ENCODE peak calls at places on chromosomes 2 and 18, in five cellular contexts. W, Y, R, I and G are unnamed samples.

GRCh38 chr2:30366199-30366691 is 80.8 kb upstream of the LCLAT1 start:
- DNase-seq in R (no peak), I (no peak), Y (no peak), W (no peak), G (no peak)

GRCh38 chr18:79372991-79373390 is 22.7 kb upstream of the NFATC1 start:
- DNase-seq in R (no peak), W (no peak), I (no peak), Y (no peak), G (no peak)

GRCh38 chr2:127086800-127087737 is 19.9 kb downstream of the BIN1 start:
- DNase-seq in R (no peak), I (peak; percentile 57), Y (no peak), W (peak; percentile 81), G (peak; percentile 69)

GRCh38 chr2:240593026-240593702 is 6.6 kb downstream of the CAPN10 start:
- DNase-seq in Y (no peak), R (no peak), W (no peak), I (no peak), G (no peak)

GRCh38 chr18:3451989-3452749 is 2.2 kb downstream of the TGIF1 start:
- DNase-seq in R (no peak), Y (no peak), I (peak; percentile 80), W (no peak), G (no peak)

GRCh38 chr2:67311536-67311935 is 85.6 kb upstream of the ETAA1 start:
- DNase-seq in Y (no peak), I (no peak), R (no peak), W (no peak), G (no peak)

GRCh38 chr2:98560256-98560771 is 48.0 kb downstream of the COA5 start:
- DNase-seq in R (no peak), W (no peak), Y (no peak), I (peak; percentile 91), G (no peak)

GRCh38 chr2:150483532-150483931 is 3.9 kb downstream of the RND3 start:
- DNase-seq in W (no peak), Y (no peak), R (no peak), I (no peak), G (no peak)

GRCh38 chr2:167596072-167596471 is 651.3 kb downstream of the STK39 start:
- DNase-seq in Y (no peak), R (no peak), W (no peak), I (no peak), G (no peak)

GRCh38 chr2:141555876-141556470 is 574.8 kb downstream of the LRP1B start:
- DNase-seq in W (no peak), R (no peak), Y (no peak), I (no peak), G (no peak)

GRCh38 chr2:33812707-33813106 is 213.6 kb upstream of the FAM98A start:
- DNase-seq in R (no peak), Y (no peak), W (no peak), I (no peak), G (no peak)

GRCh38 chr18:32391126-32391525 is 79.6 kb downstream of the GAREM1 start:
- DNase-seq in Y (no peak), R (no peak), W (no peak), I (no peak), G (no peak)

GRCh38 chr18:54149078-54149697 is 75.3 kb downstream of the MBD2 start:
- DNase-seq in R (peak; percentile 27), I (peak; percentile 38), W (peak; percentile 69), Y (peak; percentile 63), G (no peak)

GRCh38 chr2:229045671-229046070 is 225.4 kb downstream of the PID1 start:
- DNase-seq in W (no peak), I (no peak), R (no peak), Y (no peak), G (no peak)

GRCh38 chr2:120110062-120110362 is 97.1 kb downstream of the EPB41L5 start:
- DNase-seq in R (no peak), W (no peak), I (no peak), Y (no peak), G (no peak)

GRCh38 chr2:85920810-85921545 is 32.2 kb upstream of the ST3GAL5 start:
- DNase-seq in R (no peak), Y (no peak), W (no peak), I (no peak), G (no peak)

GRCh38 chr2:714005-714741 is 37.0 kb upstream of the TMEM18 start:
- DNase-seq in I (peak; percentile 50), W (peak; percentile 86), Y (peak; percentile 46), R (peak; percentile 49), G (peak; percentile 77)

GRCh38 chr2:96548558-96549465 is 12.3 kb downstream of the ARID5A start:
- DNase-seq in I (no peak), R (no peak), Y (no peak), W (no peak), G (no peak)

GRCh38 chr2:96549466-96549785 is 12.9 kb downstream of the ARID5A start:
- DNase-seq in Y (no peak), I (no peak), R (no peak), W (no peak), G (no peak)

GRCh38 chr2:96550787-96551604 is 14.4 kb downstream of the ARID5A start:
- DNase-seq in W (no peak), I (no peak), R (peak; percentile 63), Y (no peak), G (no peak)

GRCh38 chr2:96551605-96552283 is 15.2 kb downstream of the ARID5A start:
- DNase-seq in R (no peak), Y (no peak), I (no peak), W (no peak), G (no peak)

DNA sequence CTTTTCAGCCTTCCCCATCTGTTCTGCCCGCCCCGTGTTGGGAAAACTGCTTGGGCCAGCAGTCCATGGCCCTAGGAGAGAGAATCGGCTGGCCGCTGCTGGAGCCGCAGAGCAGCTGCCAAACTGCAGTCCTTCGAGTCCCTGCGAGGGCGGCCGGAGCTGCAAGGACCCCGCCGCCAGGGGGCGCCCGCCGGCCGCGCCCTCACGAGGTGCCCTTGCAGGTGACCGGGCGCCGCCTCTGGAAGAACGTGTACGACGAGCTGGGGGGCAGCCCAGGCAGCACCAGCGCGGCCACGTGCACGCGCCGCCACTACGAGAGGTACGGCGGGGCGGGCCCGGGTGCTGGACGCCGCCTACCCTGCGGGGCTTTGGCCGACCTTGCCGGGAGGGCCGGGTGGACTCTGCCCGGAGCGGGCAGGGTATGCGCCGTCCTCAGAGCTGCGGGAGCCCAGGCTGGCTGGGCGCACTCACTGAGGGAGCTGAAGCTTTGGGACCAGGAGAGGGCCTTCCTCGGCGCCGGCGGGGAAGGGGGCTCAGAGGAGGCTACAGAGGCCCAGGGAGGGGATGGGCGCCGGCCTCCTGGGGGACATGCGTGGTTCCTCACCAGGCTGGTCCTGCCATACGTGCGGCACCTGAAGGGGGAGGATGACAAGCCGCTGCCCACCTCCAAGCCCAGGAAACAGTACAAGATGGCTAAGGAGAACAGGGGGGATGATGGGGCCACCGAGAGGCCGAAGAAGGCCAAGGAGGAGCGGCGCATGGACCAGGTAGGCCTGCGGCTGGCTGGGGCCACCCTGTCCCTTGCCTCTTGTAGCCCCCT is 13.6 kb downstream of the ARID5A start:
- DNase-seq in Y (peak; percentile 67), W (no peak), R (peak; percentile 88), I (peak; percentile 82), G (peak; percentile 96)
- TF ChIP-seq ZNF274 in Y (no peak), W (no peak), R (peak; percentile 98), I (no peak), G (no peak)

DNA sequence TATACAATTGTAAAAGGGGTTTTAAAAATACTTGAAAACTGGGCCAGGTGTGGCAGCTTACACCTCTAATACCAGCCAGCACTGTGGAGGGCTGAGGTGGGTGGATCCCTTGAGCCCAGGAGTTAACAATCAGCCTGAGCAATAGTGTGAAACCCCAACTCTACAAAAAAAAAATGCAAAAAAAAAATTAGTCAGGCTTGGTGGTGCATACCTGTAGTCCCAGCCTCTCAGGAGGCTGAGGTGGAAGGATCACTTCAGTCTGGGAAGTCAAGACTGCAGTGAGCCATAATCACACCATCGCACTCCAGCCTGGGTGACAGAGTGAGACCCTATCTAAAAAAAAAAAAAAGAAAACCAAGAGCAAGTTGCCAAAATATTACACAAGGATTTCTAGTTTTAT is 182.7 kb downstream of the UBE2E3 start:
- DNase-seq in W (no peak), Y (no peak), I (no peak), R (no peak), G (no peak)
- TF ChIP-seq ATF3 in W (no peak), Y (no peak), I (no peak), R (no peak), G (no peak)

GRCh38 chr2:132267372-132267771 is 105.6 kb upstream of the ANKRD30BL start:
- DNase-seq in W (no peak), R (no peak), I (no peak), Y (no peak), G (no peak)
- TF ChIP-seq ZNF274 in W (no peak), R (no peak), I (no peak), Y (no peak), G (no peak)

GRCh38 chr18:8450013-8450412 is 159.2 kb upstream of the RAB12 start:
- DNase-seq in I (peak; percentile 48), R (no peak), W (no peak), Y (peak; percentile 37), G (peak; percentile 75)
- TF ChIP-seq ATF3 in I (no peak), R (no peak), W (no peak), Y (no peak), G (no peak)